ENCODE peak calls at places on chromosomes 4 and X, in five cellular contexts. Z is hepatocyte, S is colonic mucosa, E is DMS79 treated with DMSO at 0.1 percent for 48 hours, M is NCI-H1436. A is an unnamed sample.

GRCh38 chrX:56987741-56988140 is 7.6 kb downstream of the SPIN3 start:
- DNase-seq in S (no peak), E (no peak), M (no peak), Z (no peak), A (no peak)

GRCh38 chr4:128862608-128863313 is 53.3 kb downstream of the JADE1 start:
- DNase-seq in Z (no peak), E (no peak), M (no peak), S (no peak), A (no peak)

GRCh38 chrX:101415180-101416130 is 7.4 kb downstream of the HNRNPH2 start:
- DNase-seq in S (peak), E (peak), Z (peak), M (peak), A (peak)

GRCh38 chrX:153883163-153883843 is 2.7 kb downstream of the L1CAM start:
- DNase-seq in M (no peak), E (no peak), Z (no peak), S (no peak), A (no peak)

GRCh38 chr4:141417387-141417786 is 196.7 kb downstream of the ZNF330 start:
- DNase-seq in Z (no peak), E (no peak), S (no peak), M (no peak), A (no peak)

GRCh38 chr4:105369988-105370387 is 103.9 kb downstream of the PPA2 start:
- DNase-seq in E (no peak), M (no peak), Z (no peak), S (no peak), A (no peak)

GRCh38 chr4:172858731-172859230 is 309.8 kb upstream of the GALNT7 start:
- DNase-seq in S (no peak), Z (no peak), E (no peak), M (no peak), A (no peak)

GRCh38 chr4:124253080-124253479 is 459.5 kb downstream of the ANKRD50 start:
- DNase-seq in Z (no peak), M (peak), S (no peak), E (no peak), A (peak)

GRCh38 chrX:39012561-39013209 is 211.4 kb downstream of the MID1IP1 start:
- DNase-seq in S (no peak), M (no peak), Z (no peak), E (no peak), A (no peak)